ENCODE peak calls at places on chromosomes 5 and 9, in five cellular contexts. Z is mesothelial cell of epicardium, L is heart right ventricle, W is GM06990, K is heart left ventricle. V is an unnamed sample.

GRCh38 chr9:96436063-96436455 is 13.9 kb upstream of the HABP4 start:
- DNase-seq in Z (no peak), L (no peak), W (no peak), K (no peak), V (no peak)

GRCh38 chr5:118548761-118549160 is 439.6 kb downstream of the DTWD2 start:
- DNase-seq in Z (no peak), L (no peak), W (no peak), K (no peak), V (no peak)

GRCh38 chr5:117594165-117594564 is 1019.5 kb upstream of the SEMA6A start:
- DNase-seq in Z (no peak), L (no peak), W (no peak), K (no peak), V (no peak)

GRCh38 chr5:135138116-135138850 is 104.3 kb upstream of the PITX1 start:
- DNase-seq in Z (no peak), L (no peak), W (no peak), K (no peak), V (no peak)

GRCh38 chr9:110214956-110215355 is 7.0 kb upstream of the C9orf152 start:
- DNase-seq in Z (no peak), L (no peak), W (no peak), K (no peak), V (no peak)

GRCh38 chr5:173669483-173669882 is 53.0 kb upstream of the BOD1 start:
- DNase-seq in Z (no peak), L (no peak), W (no peak), K (no peak), V (no peak)

GRCh38 chr5:155728146-155728856 is 598.7 kb upstream of the SGCD start:
- DNase-seq in Z (peak; percentile 52), L (peak; percentile 68), W (no peak), K (peak; percentile 79), V (peak; percentile 80)

GRCh38 chr5:109656829-109657228 is 32.9 kb upstream of the MAN2A1 start:
- DNase-seq in Z (no peak), L (peak; percentile 15), W (no peak), K (peak; percentile 57), V (no peak)

GRCh38 chr9:75168270-75169185 is 80.2 kb downstream of the OSTF1 start:
- DNase-seq in Z (no peak), L (no peak), W (no peak), K (no peak), V (no peak)

GRCh38 chr9:69307446-69308216 is 17.4 kb upstream of the ENTREP1 start:
- DNase-seq in Z (no peak), L (no peak), W (no peak), K (no peak), V (no peak)

GRCh38 chr5:6365142-6365976 is 13.0 kb downstream of the MED10 start:
- DNase-seq in Z (no peak), L (no peak), W (no peak), K (no peak), V (peak; percentile 55)

GRCh38 chr5:55920784-55921183 is 69.6 kb downstream of the IL31RA start:
- DNase-seq in Z (no peak), L (no peak), W (no peak), K (no peak), V (no peak)

GRCh38 chr5:9124071-9124470 is 421.8 kb downstream of the SEMA5A start:
- DNase-seq in Z (no peak), L (no peak), W (no peak), K (no peak), V (no peak)

GRCh38 chr5:36125868-36126267 is 25.8 kb downstream of the LMBRD2 start:
- DNase-seq in Z (no peak), L (no peak), W (no peak), K (no peak), V (no peak)

GRCh38 chr5:52498607-52499006 is 289.1 kb upstream of the ITGA1 start:
- DNase-seq in Z (no peak), L (no peak), W (no peak), K (no peak), V (no peak)

GRCh38 chr5:158754018-158754514 is 345.6 kb downstream of the EBF1 start:
- DNase-seq in Z (no peak), L (no peak), W (no peak), K (no peak), V (no peak)

GRCh38 chr5:78367318-78367991 is 7.0 kb downstream of the SCAMP1 start:
- DNase-seq in Z (no peak), L (no peak), W (no peak), K (no peak), V (no peak)

GRCh38 chr5:154508114-154508513 is 30.1 kb upstream of the HAND1 start:
- DNase-seq in Z (no peak), L (no peak), W (no peak), K (no peak), V (no peak)

GRCh38 chr5:159902444-159903121 is 13.7 kb upstream of the ADRA1B start:
- DNase-seq in Z (no peak), L (no peak), W (no peak), K (no peak), V (no peak)

GRCh38 chr9:27053369-27054057 is 48.0 kb upstream of the LRRC19 start:
- DNase-seq in Z (no peak), L (no peak), W (no peak), K (no peak), V (no peak)

GRCh38 chr9:131447148-131447547 is 53.3 kb downstream of the PRRC2B start:
- DNase-seq in Z (no peak), L (no peak), W (no peak), K (no peak), V (no peak)

GRCh38 chr5:33827885-33828284 is 63.9 kb downstream of the ADAMTS12 start:
- DNase-seq in Z (no peak), L (no peak), W (no peak), K (no peak), V (no peak)

GRCh38 chr5:135167634-135168033 is 133.6 kb upstream of the PITX1 start:
- DNase-seq in Z (no peak), L (no peak), W (no peak), K (no peak), V (no peak)

DNA sequence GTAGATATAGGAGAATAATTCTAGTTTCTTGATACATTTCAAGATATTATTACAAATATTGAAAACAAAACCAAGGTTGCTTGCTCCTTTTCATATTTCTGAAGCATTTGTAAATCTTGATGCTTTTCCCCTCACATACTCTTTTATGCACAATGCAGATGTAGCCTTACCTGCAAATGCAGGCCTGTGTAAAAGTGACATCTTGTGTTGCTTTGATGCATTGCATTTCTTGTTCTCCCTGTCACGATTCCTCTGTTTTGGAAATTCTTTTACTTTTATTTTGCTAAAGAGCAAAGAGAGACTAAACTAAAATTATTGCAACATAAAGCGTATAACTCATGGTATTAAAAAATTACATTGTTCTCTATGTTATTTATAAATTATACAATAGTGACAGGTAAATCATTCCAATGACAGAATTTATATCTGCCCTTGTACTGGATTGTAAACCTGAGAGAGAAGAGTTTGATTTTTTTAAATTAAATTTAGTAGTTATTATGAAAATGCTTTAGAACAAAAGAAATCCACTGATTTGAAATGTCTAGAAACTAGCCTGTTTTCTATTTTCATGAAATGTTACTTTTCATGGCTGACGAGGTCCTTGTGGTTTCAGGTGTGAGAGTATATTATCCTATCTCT is 970.0 kb downstream of the MAT2B start:
- DNase-seq in Z (no peak), L (no peak), W (no peak), K (no peak), V (no peak)
- TF ChIP-seq CTCF in Z (no peak), L (peak; percentile 20), W (peak; percentile 36), K (peak; percentile 31), V (peak; percentile 70)

DNA sequence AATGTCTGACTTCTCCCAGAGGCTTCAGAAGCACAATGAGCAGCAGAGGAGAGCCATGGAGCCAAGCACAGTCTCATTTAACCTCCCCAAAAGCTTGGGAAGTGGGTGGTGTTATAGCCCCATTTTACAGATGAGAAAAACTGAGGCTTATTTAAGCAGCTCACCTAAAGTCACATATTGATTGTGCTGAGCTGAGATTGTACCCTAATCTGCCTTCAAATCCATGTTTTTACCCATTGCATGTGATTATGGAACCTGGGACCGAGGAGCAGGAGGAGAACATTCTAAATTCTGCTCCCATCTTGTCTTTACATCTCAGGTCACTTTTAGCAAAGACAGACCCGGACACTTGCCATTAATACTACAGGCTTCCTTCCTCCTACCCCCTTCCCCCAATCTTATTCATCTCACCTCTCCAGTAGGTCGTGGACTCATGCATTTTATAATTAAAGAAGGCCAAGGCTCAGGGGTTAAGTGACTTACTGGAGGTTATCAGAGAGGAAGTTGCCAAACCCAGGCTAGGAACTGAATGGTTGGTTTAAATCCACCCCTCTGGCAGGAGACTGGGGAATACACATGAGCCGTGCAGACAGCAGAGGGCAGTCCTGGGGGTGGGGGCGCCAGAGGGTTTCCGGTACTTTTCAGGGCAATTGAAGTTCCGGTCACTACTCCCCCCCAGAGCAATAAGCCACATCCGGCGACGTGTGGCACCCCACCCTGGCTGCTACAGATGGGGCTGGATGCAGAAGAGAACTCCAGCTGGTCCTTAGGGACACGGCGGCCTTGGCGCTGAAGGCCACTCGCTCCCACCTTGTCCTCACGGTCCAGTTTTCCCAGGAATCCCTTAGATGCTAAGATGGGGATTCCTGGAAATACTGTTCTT is 51.0 kb upstream of the IL17B start:
- DNase-seq in Z (no peak), L (peak; percentile 72), W (no peak), K (peak; percentile 80), V (no peak)
- TF ChIP-seq CTCF in Z (no peak), L (no peak), W (peak; percentile 12), K (no peak), V (no peak)

DNA sequence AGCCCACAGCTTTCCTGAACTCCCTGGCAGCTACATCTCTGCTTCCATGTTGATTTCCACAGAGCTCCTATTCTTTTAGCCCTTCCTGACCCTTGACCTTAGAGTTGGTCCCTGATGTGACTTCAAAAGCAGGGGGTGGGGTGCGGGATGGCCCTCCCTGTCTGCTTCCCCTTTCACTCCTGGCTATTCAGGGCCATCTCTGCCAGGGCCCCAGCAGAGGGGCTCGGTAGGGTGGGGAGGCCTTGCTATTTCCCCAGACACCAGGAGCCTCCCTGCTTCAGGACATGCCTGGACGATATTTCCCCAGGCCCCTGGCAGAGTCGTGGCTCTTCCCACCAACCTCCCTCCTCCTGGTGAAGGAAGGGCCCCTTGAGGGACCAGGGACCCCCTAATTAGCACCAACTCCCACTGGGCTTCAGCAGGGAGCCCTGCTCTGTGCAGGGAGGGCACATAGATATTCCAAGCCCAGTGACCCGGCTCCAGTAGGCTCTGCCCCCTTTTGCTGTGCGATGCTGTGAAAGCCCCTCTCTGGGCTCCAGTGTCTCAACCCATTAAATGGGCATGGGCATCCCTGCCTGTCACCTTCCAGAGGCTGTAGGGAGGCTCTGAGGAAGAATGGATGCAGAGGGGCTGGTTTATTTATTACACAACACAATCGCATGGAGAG is 17.3 kb downstream of the CORO2A start:
- DNase-seq in Z (no peak), L (no peak), W (no peak), K (no peak), V (no peak)
- TF ChIP-seq CTCF in Z (no peak), L (no peak), W (no peak), K (no peak), V (no peak)

DNA sequence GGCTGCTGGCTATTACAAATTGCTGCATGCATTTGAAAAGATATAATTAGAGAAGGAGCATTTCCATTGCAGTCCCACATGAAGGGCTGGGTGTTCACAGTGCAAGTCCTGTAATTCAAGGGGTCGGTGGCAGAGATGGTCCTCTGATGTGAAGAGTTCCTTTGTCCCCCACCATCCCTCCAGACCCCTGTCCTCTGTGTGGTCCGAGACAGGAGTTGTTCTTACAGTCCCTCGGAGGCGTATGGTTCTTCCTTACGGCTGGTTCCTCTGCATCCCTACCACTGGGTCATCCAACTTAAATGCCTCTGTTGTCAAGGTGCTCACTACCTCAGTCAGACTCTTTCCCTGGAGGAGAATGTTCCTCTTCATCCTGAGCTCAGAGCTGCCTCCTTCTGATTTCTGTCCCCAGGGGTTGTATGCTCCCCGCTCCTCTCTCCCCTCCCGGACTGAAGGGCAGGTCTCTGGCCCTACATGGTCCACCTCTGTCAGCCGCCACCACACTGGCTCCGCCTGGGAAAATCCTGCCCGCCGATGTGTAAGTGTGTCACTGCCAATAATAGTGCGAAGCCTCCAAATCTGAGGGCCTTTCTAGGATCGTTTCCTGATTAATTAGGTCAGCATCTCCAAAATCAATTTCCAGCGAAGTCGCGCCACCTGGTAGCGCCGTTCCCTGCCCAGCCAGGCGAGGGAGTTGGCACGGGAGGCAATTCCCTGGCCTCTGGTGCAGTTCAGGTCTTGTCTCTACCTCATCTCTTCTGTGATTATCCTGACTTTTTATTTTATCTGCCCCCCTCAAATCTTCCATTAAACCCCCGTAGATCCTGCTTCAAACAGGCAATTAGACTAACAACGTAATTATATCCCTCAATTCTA is 73.3 kb downstream of the ZNF618 start:
- DNase-seq in Z (no peak), L (no peak), W (no peak), K (no peak), V (peak; percentile 55)
- TF ChIP-seq CTCF in Z (no peak), L (no peak), W (no peak), K (no peak), V (no peak)

V was measured in type B pancreatic cell.